ENCODE peak calls at places on chromosomes 4 and X, in four cellular contexts. U, C, J and R are unnamed samples.
A peak's percentile ranks its signal among the peaks of the same experiment; 100 is the strongest.

GRCh38 chrX:14865201-14865600 is 7.7 kb downstream of the FANCB start:
- DNase-seq in C (no peak), U (no peak), J (no peak), R (no peak)

GRCh38 chr4:164977243-164978164 is at the start of gene TRIM61:
- DNase-seq in J (peak; percentile 65), C (peak; percentile 58), U (no peak), R (peak; percentile 34)

GRCh38 chr4:169640261-169640880 is 20.0 kb downstream of the CLCN3 start:
- DNase-seq in J (no peak), C (no peak), U (no peak), R (no peak)

GRCh38 chr4:119725688-119726330 is 97.2 kb upstream of the PDE5A start:
- DNase-seq in C (no peak), J (no peak), U (no peak), R (no peak)

GRCh38 chr4:7968262-7968896 is 28.7 kb upstream of the AFAP1 start:
- DNase-seq in C (peak; percentile 38), U (no peak), J (no peak), R (no peak)

GRCh38 chr4:150139297-150139696 is 61.1 kb downstream of the DCLK2 start:
- DNase-seq in J (no peak), C (no peak), U (no peak), R (no peak)

GRCh38 chrX:13690836-13691235 is 1.9 kb downstream of the RAB9A start:
- DNase-seq in J (no peak), U (no peak), C (no peak), R (no peak)

GRCh38 chrX:120120223-120120622 is 4.5 kb upstream of the RHOXF1 start:
- DNase-seq in J (no peak), U (no peak), C (no peak), R (no peak)

GRCh38 chrX:105260291-105261043 is 40.0 kb upstream of the TEX13A start:
- DNase-seq in J (no peak), C (no peak), U (no peak), R (peak; percentile 20)

GRCh38 chr4:181008164-181008563 is 1235.0 kb upstream of the TENM3 start:
- DNase-seq in C (no peak), J (no peak), U (no peak), R (no peak)

GRCh38 chrX:8639949-8640348 is 92.0 kb downstream of the ANOS1 start:
- DNase-seq in J (no peak), C (no peak), U (no peak), R (no peak)

GRCh38 chr4:147157860-147158701 is 212.4 kb upstream of the TTC29 start:
- DNase-seq in U (peak; percentile 3), J (no peak), C (peak; percentile 54), R (peak; percentile 58)

GRCh38 chrX:10089378-10089795 is 67.4 kb upstream of the CLCN4 start:
- DNase-seq in C (no peak), J (no peak), U (no peak), R (no peak)

GRCh38 chrX:70755850-70756249 is 152.7 kb downstream of the TEX11 start:
- DNase-seq in C (no peak), J (no peak), U (no peak), R (no peak)

GRCh38 chr4:19924761-19925160 is 326.9 kb upstream of the SLIT2 start:
- DNase-seq in U (no peak), J (no peak), C (no peak), R (no peak)

GRCh38 chr4:2413821-2414610 is 4.4 kb downstream of the ZFYVE28 start:
- DNase-seq in J (no peak), C (no peak), U (no peak), R (no peak)

GRCh38 chr4:83282049-83282535 is 2.5 kb downstream of the COQ2 start:
- DNase-seq in C (no peak), U (peak; percentile 42), J (no peak), R (no peak)

GRCh38 chr4:29277381-29277780 is 1442.8 kb upstream of the PCDH7 start:
- DNase-seq in C (no peak), U (no peak), J (no peak), R (no peak)

GRCh38 chr4:168877779-168878491 is 132.1 kb downstream of the CBR4 start:
- DNase-seq in J (peak; percentile 53), C (peak; percentile 74), U (no peak), R (no peak)

GRCh38 chrX:151153086-151153485 is 23.3 kb upstream of the GPR50 start:
- DNase-seq in J (no peak), U (no peak), C (no peak), R (no peak)

GRCh38 chr4:162475221-162475620 is 311.4 kb upstream of the FSTL5 start:
- DNase-seq in U (no peak), J (no peak), C (no peak), R (no peak)

GRCh38 chr4:128663325-128663724 is 146.2 kb upstream of the JADE1 start:
- DNase-seq in J (no peak), C (no peak), U (no peak), R (no peak)

GRCh38 chr4:4425696-4426095 is 38.8 kb downstream of the NSG1 start:
- DNase-seq in U (no peak), J (no peak), C (no peak), R (no peak)

GRCh38 chr4:127622923-127623754 is 9.6 kb upstream of the INTU start:
- DNase-seq in J (peak; percentile 35), U (peak; percentile 18), C (peak; percentile 49), R (peak; percentile 36)

GRCh38 chrX:46994096-46994495 is 81.9 kb downstream of the JADE3 start:
- DNase-seq in J (no peak), U (no peak), C (no peak), R (no peak)

GRCh38 chr4:149047368-149047767 is 605.2 kb upstream of the NR3C2 start:
- DNase-seq in C (no peak), J (no peak), U (no peak), R (no peak)

GRCh38 chr4:17647176-17647806 is 32.9 kb downstream of the MED28 start:
- DNase-seq in C (no peak), J (no peak), U (no peak), R (no peak)

GRCh38 chr4:96120206-96120605 is 280.3 kb downstream of the PDHA2 start:
- DNase-seq in U (no peak), C (no peak), J (no peak), R (no peak)

GRCh38 chr4:140038031-140038533 is 115.9 kb downstream of the MAML3 start:
- DNase-seq in U (no peak), C (no peak), J (no peak), R (no peak)

GRCh38 chr4:56698329-56698728 is 17.2 kb upstream of the HOPX start:
- DNase-seq in J (no peak), U (no peak), C (no peak), R (no peak)

GRCh38 chr4:118389731-118390520 is 37.1 kb upstream of the PRSS12 start:
- DNase-seq in C (no peak), J (no peak), U (no peak), R (no peak)

GRCh38 chrX:78118628-78119027 is 14.6 kb downstream of the PGK1 start:
- DNase-seq in J (no peak), U (no peak), C (no peak), R (no peak)

GRCh38 chr4:80014531-80014930 is 58.5 kb downstream of the ANTXR2 start:
- DNase-seq in J (peak; percentile 35), C (no peak), U (no peak), R (no peak)

GRCh38 chrX:63930140-63930539 is 145.1 kb upstream of the ARHGEF9 start:
- DNase-seq in J (no peak), U (no peak), C (no peak), R (no peak)

GRCh38 chr4:1380368-1381151 is 25.7 kb downstream of the NKX1-1 start:
- DNase-seq in J (no peak), C (peak; percentile 43), U (no peak), R (peak; percentile 28)

DNA sequence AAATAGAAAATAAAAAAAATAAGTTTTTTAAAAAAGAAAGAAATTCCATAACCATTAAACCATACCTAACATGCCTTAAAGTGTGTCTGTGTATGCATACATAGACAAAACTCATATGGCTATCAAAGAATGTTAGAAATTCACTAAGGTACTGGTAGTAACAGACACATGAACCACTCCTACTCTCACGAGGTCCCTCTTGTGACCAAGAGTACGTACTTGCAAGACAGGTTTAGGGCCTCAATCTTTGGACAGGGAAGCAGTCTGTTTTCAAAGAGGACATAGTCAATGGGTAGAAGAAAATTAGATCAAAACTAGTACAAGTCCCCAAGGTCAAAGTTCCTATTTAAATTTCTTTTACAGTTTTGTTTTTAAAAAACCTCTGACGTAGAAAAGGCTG is 117.3 kb downstream of the CHM start:
- DNase-seq in J (no peak), U (no peak), C (no peak), R (no peak)
- TF ChIP-seq CTCF in J (no peak), U (no peak), C (no peak), R (no peak)

DNA sequence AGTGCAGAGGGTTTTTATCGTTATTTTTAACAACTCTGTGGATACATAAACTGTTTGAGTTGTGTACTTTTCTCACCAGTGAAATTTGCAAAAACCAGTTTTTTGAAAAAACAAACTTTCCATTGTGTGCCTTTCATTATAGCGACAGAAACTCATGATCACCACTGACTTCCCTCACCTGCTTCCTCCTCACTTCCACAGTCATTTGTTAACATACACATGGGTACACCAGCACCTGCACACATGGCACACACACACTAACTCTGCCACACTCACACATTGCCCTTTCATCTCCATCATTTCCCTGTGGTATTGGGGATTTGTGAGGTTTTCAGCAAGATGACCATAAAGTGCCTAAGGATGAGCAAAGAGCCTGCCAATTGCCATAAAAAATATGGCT is 20.6 kb downstream of the CLDN22 start:
- DNase-seq in C (no peak), J (no peak), U (no peak), R (no peak)
- H3K27ac ChIP-seq in C (no peak overlapping the region), J (no peak overlapping the region), U (no peak overlapping the region), R (no peak overlapping the region)

DNA sequence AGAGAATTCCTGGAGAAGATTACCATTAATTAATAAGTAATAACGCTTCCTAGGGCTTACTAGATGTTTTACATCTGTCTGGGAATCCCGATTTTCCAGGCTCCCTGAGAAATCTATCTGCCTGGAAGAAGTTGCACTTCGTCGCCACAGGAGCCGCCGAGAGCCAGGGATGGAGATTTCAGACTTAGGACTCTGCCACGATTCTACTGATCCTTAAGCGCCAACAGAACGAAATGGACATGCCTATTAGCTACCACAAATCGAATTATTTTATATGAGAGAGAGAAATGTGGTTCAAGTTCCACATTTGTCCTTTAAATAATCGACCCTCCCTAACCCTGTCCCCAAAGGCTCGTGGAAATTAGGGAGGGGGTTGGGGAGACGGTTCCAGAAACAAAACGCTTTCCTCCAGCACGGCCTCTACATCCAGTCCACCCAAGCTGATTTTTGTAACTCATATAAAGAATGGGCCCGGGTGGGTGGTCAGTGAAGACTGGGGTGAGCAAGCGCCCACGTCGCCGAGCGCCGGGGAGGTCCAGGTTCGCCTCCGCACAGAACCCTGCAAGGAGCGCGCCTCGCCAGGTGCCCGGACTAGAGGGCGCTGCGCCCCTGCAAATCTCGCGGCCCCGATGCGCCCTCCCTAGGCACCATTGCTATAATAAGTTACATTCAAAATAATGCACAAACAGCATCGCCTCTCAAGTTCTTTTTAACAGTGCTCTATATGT is 1.9 kb upstream of the FAT1 start:
- DNase-seq in C (peak; percentile 72), U (peak; percentile 72), J (no peak), R (peak; percentile 74)
- H3K4me1 ChIP-seq in C (peaks cover 6% of the 10 kb centered on the region), U (peaks cover 29% of the 10 kb centered on the region), J (peaks cover 33% of the 10 kb centered on the region), R (no peaks in the 10 kb centered on the region)

GRCh38 chr4:41722171-41722570 is 26.4 kb downstream of the PHOX2B start:
- DNase-seq in J (no peak), C (no peak), U (no peak), R (no peak)

GRCh38 chr4:41723286-41723685 is 25.2 kb downstream of the PHOX2B start:
- DNase-seq in U (no peak), C (no peak), J (no peak), R (no peak)

GRCh38 chr4:41728571-41728908 is 20.0 kb downstream of the PHOX2B start:
- DNase-seq in U (no peak), J (no peak), C (no peak), R (no peak)

GRCh38 chr4:41727861-41728570 is 20.5 kb downstream of the PHOX2B start:
- DNase-seq in J (no peak), C (no peak), U (no peak), R (no peak)

GRCh38 chr4:41725254-41725653 is 23.3 kb downstream of the PHOX2B start:
- DNase-seq in U (no peak), J (no peak), C (no peak), R (no peak)
- TF ChIP-seq CTCF in U (peak; percentile 8), J (no peak), C (no peak), R (no peak)